ENCODE peak calls at places on chromosomes 11 and 22, in four cellular contexts. U, J, B and S are unnamed samples.

GRCh38 chr11:35935390-35935789 is 8.5 kb upstream of the LDLRAD3 start:
- DNase-seq in J (no peak), B (no peak), U (no peak), S (no peak)

GRCh38 chr11:78654866-78655265 is 80.2 kb upstream of the NARS2 start:
- DNase-seq in J (no peak), U (no peak), B (no peak), S (no peak)

GRCh38 chr11:45651156-45651555 is 14.3 kb downstream of the CHST1 start:
- DNase-seq in J (no peak), B (no peak), U (no peak), S (no peak)

GRCh38 chr22:37400719-37401118 is 26.6 kb downstream of the ELFN2 start:
- DNase-seq in U (no peak), J (no peak), B (no peak), S (no peak)

GRCh38 chr11:24064309-24064903 is 432.4 kb upstream of the LUZP2 start:
- DNase-seq in U (no peak), B (no peak), J (no peak), S (peak; percentile 59)

GRCh38 chr11:63572026-63572688 is 9.0 kb upstream of the PLAAT2 start:
- DNase-seq in B (no peak), U (no peak), J (no peak), S (no peak)

GRCh38 chr11:30902929-30903328 is 316.8 kb upstream of the MPPED2 start:
- DNase-seq in U (no peak), J (no peak), B (no peak), S (no peak)

GRCh38 chr11:132782102-132782501 is 750.2 kb downstream of the OPCML start:
- DNase-seq in B (no peak), J (no peak), U (no peak), S (no peak)

GRCh38 chr11:126403039-126403438 is 47.6 kb downstream of the ST3GAL4 start:
- DNase-seq in B (no peak), U (no peak), J (no peak), S (peak; percentile 60)

GRCh38 chr11:72814831-72815618 is 814 bp downstream of the ATG16L2 start:
- DNase-seq in U (no peak), J (no peak), B (no peak), S (peak; percentile 39)

GRCh38 chr11:8581300-8581699 is 12.7 kb downstream of the STK33 start:
- DNase-seq in J (no peak), B (no peak), U (no peak), S (no peak)

GRCh38 chr11:76794371-76795284 is 11.5 kb downstream of the TSKU start:
- DNase-seq in U (no peak), J (no peak), B (no peak), S (no peak)

GRCh38 chr22:22752556-22753477 is 108.4 kb downstream of the GGTLC2 start:
- DNase-seq in J (no peak), B (no peak), U (peak; percentile 18), S (no peak)

GRCh38 chr22:24027389-24027980 is 16.4 kb downstream of the CABIN1 start:
- DNase-seq in U (no peak), J (no peak), B (no peak), S (no peak)

GRCh38 chr22:45612940-45613339 is 58.7 kb upstream of the ATXN10 start:
- DNase-seq in B (no peak), U (no peak), J (no peak), S (no peak)

GRCh38 chr11:116827461-116827860 is 2.2 kb upstream of the APOC3 start:
- DNase-seq in U (no peak), B (no peak), J (no peak), S (no peak)

GRCh38 chr11:74470526-74470925 is 3.2 kb upstream of the KCNE3 start:
- DNase-seq in B (no peak), J (no peak), U (no peak), S (no peak)

GRCh38 chr22:32546480-32546879 is 71.9 kb downstream of the FBXO7 start:
- DNase-seq in J (no peak), U (no peak), B (no peak), S (no peak)

GRCh38 chr11:96105197-96105895 is 181.4 kb upstream of the MTMR2 start:
- DNase-seq in U (no peak), J (no peak), B (no peak), S (peak; percentile 83)

GRCh38 chr11:32466279-32466915 is 31.1 kb upstream of the WT1 start:
- DNase-seq in J (no peak), U (no peak), B (no peak), S (no peak)

GRCh38 chr11:119365071-119365591 is 16.4 kb downstream of the USP2 start:
- DNase-seq in U (no peak), J (no peak), B (no peak), S (no peak)

GRCh38 chr11:40118780-40119179 is 1340.7 kb downstream of the LRRC4C start:
- DNase-seq in U (no peak), J (no peak), B (no peak), S (no peak)

GRCh38 chr11:28860898-28861297 is 752.7 kb downstream of the METTL15 start:
- DNase-seq in J (no peak), B (no peak), U (no peak), S (peak; percentile 35)

GRCh38 chr22:50569896-50570535 is 7.3 kb upstream of the SYCE3 start:
- DNase-seq in B (no peak), J (no peak), U (no peak), S (no peak)

GRCh38 chr22:32326647-32327046 is 31.0 kb upstream of the RFPL3 start:
- DNase-seq in U (no peak), B (no peak), J (no peak), S (no peak)

GRCh38 chr11:101797335-101797734 is 117.5 kb upstream of the CEP126 start:
- DNase-seq in U (no peak), B (no peak), J (no peak), S (no peak)

GRCh38 chr11:70091651-70092050 is 13.5 kb downstream of the ANO1 start:
- DNase-seq in J (no peak), U (no peak), B (no peak), S (no peak)

GRCh38 chr11:14860511-14860910 is 31.5 kb downstream of the CYP2R1 start:
- DNase-seq in U (no peak), B (no peak), J (no peak), S (no peak)

GRCh38 chr11:46272816-46273427 is 4.5 kb upstream of the CREB3L1 start:
- DNase-seq in J (no peak), U (no peak), B (no peak), S (no peak)

GRCh38 chr22:40685406-40685805 is 6.1 kb downstream of the MCHR1 start:
- DNase-seq in U (no peak), J (no peak), B (no peak), S (no peak)

GRCh38 chr11:61497473-61497872 is 11.1 kb upstream of the LRRC10B start:
- DNase-seq in B (no peak), J (no peak), U (no peak), S (no peak)

GRCh38 chr11:73597340-73597955 is 464 bp downstream of the FAM168A start:
- DNase-seq in B (no peak), U (no peak), J (no peak), S (no peak)

GRCh38 chr11:30585892-30586250 is 282 bp downstream of the MPPED2 start:
- DNase-seq in U (no peak), B (no peak), J (no peak), S (no peak)